ENCODE peak calls at places on chromosome 6, in six cellular contexts. One of them, this sample, is unnamed. For H3K9me3, the result is how much of the 10 kb centered on the place peaks cover.

GRCh38 chr6:48378874-48379407 is 267.9 kb upstream of the PTCHD4 start:
- DNase-seq in spleen: no peak
- DNase-seq in A549: no peak
- DNase-seq in K562: no peak
- DNase-seq in testis: no peak
- DNase-seq in endothelial cell of umbilical vein: no peak
- DNase-seq in this sample: no peak

GRCh38 chr6:153831350-153832078 is 207.5 kb upstream of the OPRM1 start:
- DNase-seq in spleen: no peak
- DNase-seq in K562: no peak
- DNase-seq in endothelial cell of umbilical vein: no peak
- DNase-seq in testis: no peak
- DNase-seq in A549: no peak
- DNase-seq in this sample: no peak

GRCh38 chr6:4291453-4292403 is 156.4 kb upstream of the ECI2 start:
- DNase-seq in spleen: no peak
- DNase-seq in A549: no peak
- DNase-seq in testis: no peak
- DNase-seq in K562: peak
- DNase-seq in endothelial cell of umbilical vein: peak
- DNase-seq in this sample: no peak

GRCh38 chr6:36033935-36034334 is 6.3 kb downstream of the MAPK14 start:
- DNase-seq in A549: peak
- DNase-seq in K562: no peak
- DNase-seq in endothelial cell of umbilical vein: no peak
- DNase-seq in testis: no peak
- DNase-seq in spleen: no peak
- DNase-seq in this sample: no peak

GRCh38 chr6:74289881-74290280 is 593.9 kb downstream of the CD109 start:
- DNase-seq in A549: no peak
- DNase-seq in K562: no peak
- DNase-seq in testis: no peak
- DNase-seq in endothelial cell of umbilical vein: no peak
- DNase-seq in spleen: no peak
- DNase-seq in this sample: no peak

GRCh38 chr6:167683028-167683862 is 143.5 kb upstream of the AFDN start:
- DNase-seq in endothelial cell of umbilical vein: peak
- DNase-seq in testis: peak
- DNase-seq in K562: no peak
- DNase-seq in spleen: no peak
- DNase-seq in A549: peak
- DNase-seq in this sample: peak

GRCh38 chr6:98827295-98828159 is 6.8 kb upstream of the POU3F2 start:
- DNase-seq in spleen: peak
- DNase-seq in endothelial cell of umbilical vein: no peak
- DNase-seq in K562: no peak
- DNase-seq in A549: no peak
- DNase-seq in testis: no peak
- DNase-seq in this sample: no peak

GRCh38 chr6:44725070-44725469 is 337.6 kb downstream of the CDC5L start:
- DNase-seq in A549: no peak
- DNase-seq in spleen: no peak
- DNase-seq in K562: no peak
- DNase-seq in testis: no peak
- DNase-seq in endothelial cell of umbilical vein: peak
- DNase-seq in this sample: no peak

GRCh38 chr6:33430991-33431879 is 11.4 kb downstream of the SYNGAP1 start:
- DNase-seq in testis: peak
- DNase-seq in K562: peak
- DNase-seq in spleen: peak
- DNase-seq in A549: peak
- DNase-seq in endothelial cell of umbilical vein: peak
- DNase-seq in this sample: peak

GRCh38 chr6:68317366-68317765 is 317.7 kb upstream of the ADGRB3 start:
- DNase-seq in endothelial cell of umbilical vein: no peak
- DNase-seq in K562: no peak
- DNase-seq in A549: no peak
- DNase-seq in testis: no peak
- DNase-seq in spleen: no peak
- DNase-seq in this sample: no peak

GRCh38 chr6:111057074-111057752 is 30.1 kb upstream of the SLC16A10 start:
- DNase-seq in K562: peak
- DNase-seq in A549: peak
- DNase-seq in testis: no peak
- DNase-seq in spleen: no peak
- DNase-seq in endothelial cell of umbilical vein: peak
- DNase-seq in this sample: no peak

GRCh38 chr6:41531591-41532582 is 14.3 kb upstream of the FOXP4 start:
- DNase-seq in K562: peak
- DNase-seq in A549: no peak
- DNase-seq in endothelial cell of umbilical vein: peak
- DNase-seq in testis: no peak
- DNase-seq in spleen: peak
- DNase-seq in this sample: peak

GRCh38 chr6:124996411-124996810 is 34.2 kb downstream of the RNF217 start:
- DNase-seq in testis: no peak
- DNase-seq in endothelial cell of umbilical vein: no peak
- DNase-seq in K562: no peak
- DNase-seq in A549: no peak
- DNase-seq in spleen: no peak
- DNase-seq in this sample: no peak

DNA sequence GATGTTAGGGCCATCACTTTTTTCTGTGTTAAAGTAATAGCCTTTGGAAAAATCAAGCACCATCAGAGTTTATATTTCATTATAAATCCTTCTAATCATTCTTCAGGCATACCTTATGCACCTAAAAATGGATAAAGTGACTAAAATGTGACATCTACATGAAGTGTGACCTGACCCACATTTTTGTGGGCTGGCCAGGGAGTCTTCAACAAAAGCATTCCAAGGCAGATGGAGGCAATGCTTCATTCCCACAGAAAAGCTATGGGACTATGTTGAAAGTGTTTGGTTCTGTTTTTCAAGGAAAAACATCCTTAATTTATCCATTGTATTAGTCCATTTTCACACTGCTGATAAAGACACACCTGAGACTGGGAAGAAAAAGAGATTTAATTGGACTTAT is 58.8 kb upstream of the LTV1 start:
- DNase-seq in A549: no peak
- DNase-seq in K562: no peak
- DNase-seq in spleen: no peak
- DNase-seq in testis: no peak
- DNase-seq in endothelial cell of umbilical vein: no peak
- DNase-seq in this sample: no peak
- H3K9me3 ChIP-seq in A549: under half
- H3K9me3 ChIP-seq in K562: under half
- H3K9me3 ChIP-seq in spleen: under half
- H3K9me3 ChIP-seq in testis: under half
- H3K9me3 ChIP-seq in endothelial cell of umbilical vein: under half
- H3K9me3 ChIP-seq in this sample: under half

GRCh38 chr6:161254126-161254753 is 19.6 kb downstream of the AGPAT4 start:
- DNase-seq in K562: no peak
- DNase-seq in testis: no peak
- DNase-seq in endothelial cell of umbilical vein: no peak
- DNase-seq in A549: no peak
- DNase-seq in spleen: no peak
- DNase-seq in this sample: no peak
- H3K27ac ChIP-seq in K562: peak
- H3K27ac ChIP-seq in testis: no peak
- H3K27ac ChIP-seq in endothelial cell of umbilical vein: no peak
- H3K27ac ChIP-seq in A549: no peak
- H3K27ac ChIP-seq in spleen: no peak
- H3K27ac ChIP-seq in this sample: no peak

DNA sequence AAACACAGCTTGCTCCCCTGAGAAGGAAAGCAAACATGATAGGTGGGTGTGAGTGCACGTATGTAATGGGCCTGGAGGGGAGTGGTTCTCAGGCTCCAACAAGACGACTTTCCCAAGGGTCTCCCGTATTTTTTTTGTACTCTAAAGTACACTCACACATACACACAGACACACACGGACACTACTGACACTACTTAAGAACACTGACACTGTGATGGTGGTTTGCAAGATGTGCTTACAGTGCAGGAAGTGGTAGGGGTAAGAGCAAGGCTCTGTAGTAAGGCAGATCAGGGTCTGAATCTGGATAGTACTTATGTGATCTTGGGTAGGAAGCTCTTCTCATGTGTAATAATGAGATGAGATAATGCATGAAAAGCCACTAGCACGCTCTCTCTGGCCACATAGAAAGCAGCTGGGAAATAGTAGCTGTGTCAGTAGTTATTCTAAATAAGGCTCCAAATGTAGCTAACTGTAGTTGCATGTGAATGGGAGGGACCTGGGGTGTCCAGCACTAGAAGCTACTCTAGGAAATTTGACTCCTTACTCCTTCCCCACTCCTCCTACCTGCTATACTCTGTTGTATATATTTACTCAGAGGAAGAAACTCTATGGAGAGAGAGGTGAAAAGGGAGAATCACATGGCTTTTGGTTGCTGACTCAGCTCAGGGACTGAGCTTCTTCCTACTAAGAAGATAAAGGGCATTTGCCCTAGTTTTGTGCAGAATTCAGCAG is 8.4 kb upstream of the ZBTB24 start:
- DNase-seq in A549: no peak
- DNase-seq in testis: no peak
- DNase-seq in endothelial cell of umbilical vein: no peak
- DNase-seq in K562: no peak
- DNase-seq in spleen: no peak
- DNase-seq in this sample: no peak
- TF ChIP-seq POLR2A in A549: no peak
- TF ChIP-seq POLR2A in testis: no peak
- TF ChIP-seq POLR2A in endothelial cell of umbilical vein: no peak
- TF ChIP-seq POLR2A in K562: no peak
- TF ChIP-seq POLR2A in spleen: no peak
- TF ChIP-seq POLR2A in this sample: no peak

DNA sequence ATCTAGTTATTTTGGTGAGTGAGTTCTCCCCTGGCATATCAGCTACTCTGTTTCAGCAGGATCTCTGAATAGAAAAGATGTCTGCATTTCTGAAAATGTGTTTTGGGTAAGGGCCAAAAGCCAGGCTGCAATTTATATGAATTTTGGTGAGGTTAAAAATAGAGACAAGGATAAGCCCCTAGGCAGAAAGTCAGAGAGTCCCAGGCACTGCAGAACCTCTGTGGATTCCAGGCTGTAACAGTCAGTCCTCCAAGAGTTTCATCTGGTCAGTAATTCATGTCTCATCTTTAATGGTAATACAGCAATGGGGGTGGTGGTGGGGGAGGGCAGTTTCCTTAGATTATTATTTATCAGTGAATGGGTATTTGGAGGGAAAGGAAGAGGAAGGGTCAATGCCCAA is 53.0 kb downstream of the HDGFL1 start:
- DNase-seq in spleen: no peak
- DNase-seq in K562: no peak
- DNase-seq in A549: no peak
- DNase-seq in testis: no peak
- DNase-seq in endothelial cell of umbilical vein: peak
- DNase-seq in this sample: no peak
- H3K9me3 ChIP-seq in spleen: under half
- H3K9me3 ChIP-seq in K562: under half
- H3K9me3 ChIP-seq in A549: under half
- H3K9me3 ChIP-seq in testis: under half
- H3K9me3 ChIP-seq in endothelial cell of umbilical vein: under half
- H3K9me3 ChIP-seq in this sample: under half

DNA sequence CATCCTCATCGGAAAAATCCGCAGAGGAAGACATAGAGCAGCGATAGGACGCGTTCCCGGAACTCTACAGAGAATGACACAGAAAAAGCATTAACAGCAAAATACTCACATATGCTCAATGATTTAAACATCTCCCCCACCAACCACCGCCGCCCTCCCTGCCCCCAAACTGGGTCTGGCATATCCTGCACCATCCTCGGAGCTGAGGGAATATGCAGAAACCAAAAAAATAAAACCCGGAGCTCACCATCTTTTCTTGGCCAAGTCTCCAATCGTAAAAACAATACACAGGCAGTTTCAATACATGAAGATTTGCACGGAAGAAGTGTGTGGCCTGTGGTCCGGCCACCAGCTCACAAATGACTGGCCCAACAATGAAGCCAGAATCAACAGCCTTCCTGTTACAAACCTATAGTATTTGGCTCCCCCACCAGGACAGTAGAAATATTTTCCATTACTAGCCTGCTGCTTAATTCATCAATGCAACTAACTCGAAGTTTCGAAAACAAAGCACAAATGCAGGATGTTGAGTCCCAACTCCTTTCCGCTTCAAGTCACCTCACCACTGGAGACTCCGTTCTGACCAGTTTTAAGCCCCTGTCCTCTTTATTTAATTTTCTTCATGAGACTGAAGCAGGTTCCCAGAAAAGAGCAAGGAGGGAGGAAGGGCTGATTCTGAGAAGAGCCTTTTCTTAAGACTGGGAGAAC is 103.2 kb upstream of the BEND6 start:
- DNase-seq in K562: no peak
- DNase-seq in testis: peak
- DNase-seq in A549: peak
- DNase-seq in spleen: no peak
- DNase-seq in endothelial cell of umbilical vein: peak
- DNase-seq in this sample: no peak
- H3K27ac ChIP-seq in K562: no peak
- H3K27ac ChIP-seq in testis: no peak
- H3K27ac ChIP-seq in A549: peak
- H3K27ac ChIP-seq in spleen: peak
- H3K27ac ChIP-seq in endothelial cell of umbilical vein: peak
- H3K27ac ChIP-seq in this sample: peak

This sample was measured in Peyer's patch.